ENCODE peak calls at places on chromosomes 5 and 9, in ten cellular contexts. I, P, J, O, Z, A, S, R, L and Y are unnamed samples.

GRCh38 chr9:97562542-97562941 is 61.1 kb downstream of the TMOD1 start:
- DNase-seq in R (no peak), L (no peak), I (no peak), S (no peak), P (no peak), O (no peak), A (no peak), J (no peak), Z (no peak), Y (no peak)

GRCh38 chr5:130796032-130796431 is 369.0 kb downstream of the HINT1 start:
- DNase-seq in L (no peak), R (no peak), J (no peak), S (no peak), O (no peak), A (no peak), P (no peak), Z (no peak), I (no peak), Y (no peak)

GRCh38 chr9:123033352-123033751 is at the start of gene GPR21:
- DNase-seq in O (no peak), J (no peak), Z (no peak), L (no peak), R (no peak), S (no peak), I (no peak), A (no peak), P (no peak), Y (no peak)

GRCh38 chr9:98846879-98847278 is 39.4 kb downstream of the GALNT12 start:
- DNase-seq in A (no peak), S (no peak), P (no peak), Z (no peak), O (no peak), L (no peak), J (no peak), I (no peak), R (no peak), Y (no peak)

GRCh38 chr9:2420488-2421056 is 201.0 kb upstream of the VLDLR start:
- DNase-seq in R (no peak), A (no peak), S (no peak), L (no peak), J (no peak), O (no peak), Z (no peak), I (no peak), P (no peak), Y (no peak)

GRCh38 chr9:134187110-134187531 is 22.8 kb upstream of the RNU6ATAC start:
- DNase-seq in O (no peak), J (no peak), L (no peak), I (no peak), Z (peak; percentile 40), R (peak; percentile 61), S (no peak), A (no peak), P (peak; percentile 44), Y (no peak)

GRCh38 chr5:169641253-169641652 is 4.2 kb downstream of the DOCK2 start:
- DNase-seq in R (no peak), P (no peak), O (no peak), J (no peak), A (no peak), L (no peak), Z (no peak), S (no peak), I (no peak), Y (no peak)

GRCh38 chr5:114360816-114361723 is 800 bp upstream of the KCNN2 start:
- DNase-seq in R (no peak), J (no peak), I (peak; percentile 16), O (no peak), S (no peak), Z (peak; percentile 24), L (no peak), A (no peak), P (peak; percentile 81), Y (no peak)

GRCh38 chr9:89502038-89502601 is 4.2 kb upstream of the SEMA4D start:
- DNase-seq in Z (no peak), P (no peak), O (no peak), A (peak; percentile 71), L (no peak), S (peak; percentile 43), R (no peak), I (no peak), J (no peak), Y (no peak)

GRCh38 chr5:36854402-36855140 is 22.0 kb upstream of the NIPBL start:
- DNase-seq in Z (peak; percentile 32), A (no peak), S (no peak), O (no peak), P (no peak), I (no peak), J (no peak), R (no peak), L (no peak), Y (no peak)

DNA sequence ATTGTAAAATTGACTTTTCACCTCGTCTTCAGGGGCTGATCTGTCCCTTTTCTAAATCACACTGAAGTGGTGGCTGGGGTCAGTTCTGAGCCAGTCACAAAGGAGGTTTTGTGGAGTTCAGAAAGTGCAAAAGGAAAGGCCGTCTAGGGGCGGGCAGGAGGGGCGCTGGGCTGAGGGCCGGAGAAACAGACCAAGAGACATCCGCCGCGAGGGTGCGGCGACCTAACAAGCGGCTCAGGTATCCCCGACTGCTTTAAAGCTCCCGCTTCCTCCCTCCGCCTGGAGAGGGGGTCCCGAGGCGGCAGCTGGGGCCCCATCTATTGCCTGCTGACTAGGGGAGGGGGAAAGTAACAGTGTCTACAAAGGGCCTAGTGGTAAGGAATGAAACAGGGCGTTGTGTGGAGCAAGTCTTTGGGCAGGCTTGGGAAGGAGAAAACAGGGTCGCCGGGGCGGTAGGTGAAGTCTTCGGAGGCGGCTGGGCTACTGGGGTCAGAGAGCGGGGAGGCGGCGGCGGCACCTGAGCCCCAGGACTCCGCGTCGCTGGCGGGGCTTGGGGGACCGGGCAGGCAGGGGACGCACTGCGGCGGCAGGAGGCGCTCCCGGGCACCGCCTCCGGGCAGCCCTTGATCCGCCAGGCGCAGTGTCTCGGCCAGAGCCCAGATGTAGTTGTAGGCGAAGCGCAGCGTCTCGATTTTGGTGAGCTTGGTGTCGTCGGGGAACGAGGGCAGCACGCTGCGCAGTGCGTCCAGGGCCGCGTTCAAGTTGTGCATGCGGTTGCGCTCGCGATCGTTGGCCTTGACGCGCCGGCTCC is 950 bp downstream of the NEUROG1 start:
- DNase-seq in P (no peak), O (no peak), Z (no peak), A (no peak), R (no peak), I (no peak), L (no peak), S (no peak), J (no peak), Y (no peak)
- H3K27me3 ChIP-seq in P (no peaks in the 10 kb centered on the region), O (peaks cover 70% of the 10 kb centered on the region), Z (peaks cover 2% of the 10 kb centered on the region), A (no peaks in the 10 kb centered on the region), R (peaks cover 95% of the 10 kb centered on the region), I (no peaks in the 10 kb centered on the region), L (peaks cover 8% of the 10 kb centered on the region), S (peaks cover 66% of the 10 kb centered on the region), J (peaks cover 85% of the 10 kb centered on the region), Y (peaks cover 66% of the 10 kb centered on the region)

GRCh38 chr5:158537343-158537742 is 562.4 kb downstream of the EBF1 start:
- DNase-seq in J (no peak), L (no peak), R (no peak), O (no peak), Z (no peak), S (no peak), P (no peak), I (no peak), A (no peak), Y (no peak)

GRCh38 chr5:158532739-158533138 is 567.0 kb downstream of the EBF1 start:
- DNase-seq in P (no peak), Z (no peak), O (no peak), R (no peak), A (no peak), J (no peak), S (no peak), I (no peak), L (no peak), Y (no peak)

GRCh38 chr5:158530111-158530510 is 569.6 kb downstream of the EBF1 start:
- DNase-seq in R (no peak), O (no peak), A (no peak), S (no peak), L (no peak), Z (no peak), P (no peak), J (no peak), I (no peak), Y (no peak)

GRCh38 chr5:158534203-158534602 is 565.5 kb downstream of the EBF1 start:
- DNase-seq in P (no peak), L (no peak), A (no peak), O (no peak), J (no peak), I (no peak), Z (no peak), R (no peak), S (no peak), Y (no peak)

GRCh38 chr5:158531899-158532298 is 567.8 kb downstream of the EBF1 start:
- DNase-seq in I (no peak), R (no peak), L (no peak), S (no peak), P (no peak), Z (no peak), O (no peak), A (no peak), J (no peak), Y (no peak)
- H3K27me3 ChIP-seq in I (no peaks in the 10 kb centered on the region), R (no peaks in the 10 kb centered on the region), L (no peaks in the 10 kb centered on the region), S (no peaks in the 10 kb centered on the region), P (no peaks in the 10 kb centered on the region), Z (no peaks in the 10 kb centered on the region), O (no peaks in the 10 kb centered on the region), A (no peaks in the 10 kb centered on the region), J (peaks cover 5% of the 10 kb centered on the region), Y (no peaks in the 10 kb centered on the region)

GRCh38 chr9:135563039-135563476 is 1.5 kb downstream of the PAEP start:
- DNase-seq in Z (no peak), A (no peak), L (no peak), S (no peak), P (no peak), I (no peak), J (no peak), O (no peak), R (no peak), Y (no peak)

GRCh38 chr9:135565636-135566035 is 4.1 kb downstream of the PAEP start:
- DNase-seq in L (no peak), O (no peak), P (no peak), I (no peak), A (no peak), Z (no peak), S (no peak), J (no peak), R (no peak), Y (no peak)

GRCh38 chr9:135565141-135565628 is 3.6 kb downstream of the PAEP start:
- DNase-seq in Z (no peak), A (no peak), I (no peak), O (no peak), L (no peak), R (no peak), S (no peak), J (no peak), P (no peak), Y (no peak)

GRCh38 chr9:135562235-135562745 is 734 bp downstream of the PAEP start:
- DNase-seq in J (no peak), P (no peak), Z (no peak), A (no peak), L (no peak), O (no peak), I (no peak), S (no peak), R (no peak), Y (no peak)

GRCh38 chr9:135563858-135564257 is 2.3 kb downstream of the PAEP start:
- DNase-seq in R (no peak), O (no peak), L (no peak), Z (no peak), S (no peak), A (no peak), J (no peak), I (no peak), P (no peak), Y (no peak)
- H3K27me3 ChIP-seq in R (peaks cover 32% of the 10 kb centered on the region), O (no peaks in the 10 kb centered on the region), L (no peaks in the 10 kb centered on the region), Z (no peaks in the 10 kb centered on the region), S (peaks cover 16% of the 10 kb centered on the region), A (no peaks in the 10 kb centered on the region), J (peaks cover 48% of the 10 kb centered on the region), I (no peaks in the 10 kb centered on the region), P (no peaks in the 10 kb centered on the region), Y (no peaks in the 10 kb centered on the region)

GRCh38 chr9:20781086-20781485 is 97.0 kb downstream of the FOCAD start:
- DNase-seq in L (no peak), S (no peak), P (no peak), I (no peak), O (no peak), R (no peak), J (no peak), A (no peak), Z (no peak), Y (no peak)
- H3K27me3 ChIP-seq in L (no peaks in the 10 kb centered on the region), S (no peaks in the 10 kb centered on the region), P (no peaks in the 10 kb centered on the region), I (no peaks in the 10 kb centered on the region), O (no peaks in the 10 kb centered on the region), R (no peaks in the 10 kb centered on the region), J (no peaks in the 10 kb centered on the region), A (no peaks in the 10 kb centered on the region), Z (no peaks in the 10 kb centered on the region), Y (no peaks in the 10 kb centered on the region)